ENCODE peak calls at places on chromosomes 1 and 21, in eight cellular contexts. F, H, Z, I, R, D, K and E are unnamed samples.
A peak's percentile ranks its signal among the peaks of the same experiment; 100 is the strongest.

GRCh38 chr1:206000641-206001339 is 2.4 kb downstream of the RAB7B start:
- DNase-seq in F (peak; percentile 43), Z (no peak), I (no peak), D (no peak), H (no peak), K (peak; percentile 43), R (no peak), E (peak; percentile 38)

GRCh38 chr21:39029086-39029772 is 154.0 kb downstream of the PSMG1 start:
- DNase-seq in D (no peak), Z (no peak), F (peak; percentile 83), R (no peak), I (no peak), H (no peak), K (no peak), E (no peak)

GRCh38 chr1:26335774-26336476 is 18.0 kb downstream of the CRYBG2 start:
- DNase-seq in R (no peak), I (no peak), D (no peak), F (no peak), Z (no peak), K (no peak), H (no peak), E (no peak)

GRCh38 chr1:154714638-154715037 is 106.7 kb upstream of the ADAR start:
- DNase-seq in F (peak; percentile 10), Z (no peak), D (no peak), H (no peak), K (no peak), R (no peak), I (no peak), E (no peak)

GRCh38 chr21:39083377-39084008 is 99.8 kb downstream of the PSMG1 start:
- DNase-seq in H (peak; percentile 48), Z (peak; percentile 87), F (no peak), I (no peak), K (no peak), R (no peak), D (peak; percentile 82), E (no peak)

GRCh38 chr21:38241029-38241740 is 15.6 kb upstream of the KCNJ15 start:
- DNase-seq in R (peak; percentile 16), K (no peak), D (no peak), I (no peak), F (no peak), Z (no peak), H (no peak), E (peak; percentile 72)

GRCh38 chr1:166300767-166301166 is 134.0 kb upstream of the FAM78B start:
- DNase-seq in H (no peak), F (no peak), D (no peak), K (no peak), I (no peak), R (no peak), Z (no peak), E (no peak)

GRCh38 chr1:67650061-67650460 is 34.9 kb upstream of the GADD45A start:
- DNase-seq in K (no peak), R (no peak), D (no peak), I (no peak), H (no peak), Z (no peak), F (peak; percentile 61), E (no peak)

GRCh38 chr1:53016705-53017104 is 45.3 kb upstream of the PODN start:
- DNase-seq in R (no peak), F (peak; percentile 41), I (no peak), Z (no peak), K (no peak), H (no peak), D (no peak), E (no peak)

GRCh38 chr21:36845070-36845469 is 121.4 kb downstream of the HLCS start:
- DNase-seq in Z (no peak), R (no peak), D (no peak), I (no peak), F (no peak), K (no peak), H (no peak), E (no peak)

GRCh38 chr1:202210969-202211368 is 17.4 kb downstream of the LGR6 start:
- DNase-seq in F (no peak), D (no peak), I (no peak), H (no peak), R (no peak), K (no peak), Z (no peak), E (no peak)

GRCh38 chr1:202214089-202214843 is 20.7 kb downstream of the LGR6 start:
- DNase-seq in I (no peak), R (no peak), Z (no peak), H (no peak), K (peak; percentile 83), F (no peak), D (no peak), E (no peak)

GRCh38 chr1:202213361-202214088 is 19.9 kb downstream of the LGR6 start:
- DNase-seq in D (no peak), K (peak; percentile 87), I (no peak), R (no peak), F (no peak), Z (no peak), H (no peak), E (no peak)

GRCh38 chr1:202210370-202210769 is 16.8 kb downstream of the LGR6 start:
- DNase-seq in Z (no peak), I (no peak), F (peak; percentile 8), R (no peak), K (peak; percentile 73), H (no peak), D (no peak), E (peak; percentile 32)

GRCh38 chr1:202212787-202213186 is 19.2 kb downstream of the LGR6 start:
- DNase-seq in I (no peak), Z (no peak), R (no peak), H (no peak), D (no peak), K (no peak), F (no peak), E (no peak)
- H3K4me3 ChIP-seq in I (no peak overlapping the region), Z (no peak overlapping the region), R (no peak overlapping the region), H (no peak overlapping the region), D (no peak overlapping the region), K (no peak overlapping the region), F (no peak overlapping the region), E (no peak overlapping the region)

GRCh38 chr21:29149771-29150425 is 19.5 kb downstream of the MAP3K7CL start:
- DNase-seq in R (no peak), K (no peak), I (no peak), H (no peak), F (peak; percentile 89), D (no peak), Z (no peak), E (peak; percentile 60)
- H3K4me1 ChIP-seq in R (peaks cover 25% of the 10 kb centered on the region), K (no peaks in the 10 kb centered on the region), I (peaks cover 67% of the 10 kb centered on the region), H (peaks cover 2% of the 10 kb centered on the region), F (peaks cover 13% of the 10 kb centered on the region), D (peaks cover 5% of the 10 kb centered on the region), Z (no peaks in the 10 kb centered on the region), E (peaks cover 32% of the 10 kb centered on the region)

GRCh38 chr1:39337067-39337466 is 132.6 kb downstream of the MACF1 start:
- DNase-seq in I (no peak), Z (no peak), D (no peak), F (peak; percentile 11), H (no peak), K (no peak), R (no peak), E (no peak)
- H3K4me3 ChIP-seq in I (no peak overlapping the region), Z (no peak overlapping the region), D (no peak overlapping the region), F (no peak overlapping the region), H (no peak overlapping the region), K (no peak overlapping the region), R (no peak overlapping the region), E (no peak overlapping the region)

GRCh38 chr1:151009206-151009587 is 948 bp downstream of the PRUNE1 start:
- DNase-seq in I (no peak), H (no peak), F (peak; percentile 86), R (no peak), K (no peak), Z (no peak), D (no peak), E (no peak)

GRCh38 chr1:151009674-151010345 is 1.6 kb downstream of the PRUNE1 start:
- DNase-seq in I (no peak), Z (no peak), F (no peak), H (no peak), R (no peak), K (no peak), D (no peak), E (no peak)

GRCh38 chr1:151008244-151009205 is at the start of gene PRUNE1:
- DNase-seq in R (peak; percentile 86), H (peak; percentile 96), Z (peak; percentile 98), D (peak; percentile 99), I (peak; percentile 98), K (peak; percentile 98), F (peak; percentile 94), E (peak; percentile 98)

GRCh38 chr1:151006331-151007052 is at the start of gene MINDY1:
- DNase-seq in I (peak; percentile 75), D (peak; percentile 79), F (peak; percentile 89), R (peak; percentile 24), Z (peak; percentile 89), K (peak; percentile 91), H (peak; percentile 66), E (peak; percentile 82)

GRCh38 chr1:151007853-151008243 is 401 bp upstream of the PRUNE1 start:
- DNase-seq in I (no peak), D (no peak), F (no peak), K (no peak), H (no peak), Z (no peak), R (no peak), E (no peak)
- H3K4me1 ChIP-seq in I (peaks cover 82% of the 10 kb centered on the region), D (peaks cover 69% of the 10 kb centered on the region), F (peaks cover 4% of the 10 kb centered on the region), K (peaks cover 9% of the 10 kb centered on the region), H (peaks cover 6% of the 10 kb centered on the region), Z (peaks cover 10% of the 10 kb centered on the region), R (peaks cover 35% of the 10 kb centered on the region), E (peaks cover 32% of the 10 kb centered on the region)

GRCh38 chr21:45248301-45248892 is 39.3 kb downstream of the POFUT2 start:
- DNase-seq in K (peak; percentile 58), I (no peak), F (no peak), R (no peak), Z (no peak), H (no peak), D (no peak), E (no peak)

GRCh38 chr21:45249626-45250025 is 38.1 kb downstream of the POFUT2 start:
- DNase-seq in Z (no peak), R (no peak), D (no peak), H (no peak), I (no peak), F (no peak), K (no peak), E (no peak)

GRCh38 chr21:45250914-45251634 is 36.6 kb downstream of the POFUT2 start:
- DNase-seq in R (no peak), Z (no peak), K (no peak), I (no peak), F (no peak), D (no peak), H (no peak), E (no peak)

GRCh38 chr21:45250272-45250671 is 37.4 kb downstream of the POFUT2 start:
- DNase-seq in K (no peak), H (no peak), D (no peak), R (no peak), Z (no peak), F (no peak), I (no peak), E (no peak)

DNA sequence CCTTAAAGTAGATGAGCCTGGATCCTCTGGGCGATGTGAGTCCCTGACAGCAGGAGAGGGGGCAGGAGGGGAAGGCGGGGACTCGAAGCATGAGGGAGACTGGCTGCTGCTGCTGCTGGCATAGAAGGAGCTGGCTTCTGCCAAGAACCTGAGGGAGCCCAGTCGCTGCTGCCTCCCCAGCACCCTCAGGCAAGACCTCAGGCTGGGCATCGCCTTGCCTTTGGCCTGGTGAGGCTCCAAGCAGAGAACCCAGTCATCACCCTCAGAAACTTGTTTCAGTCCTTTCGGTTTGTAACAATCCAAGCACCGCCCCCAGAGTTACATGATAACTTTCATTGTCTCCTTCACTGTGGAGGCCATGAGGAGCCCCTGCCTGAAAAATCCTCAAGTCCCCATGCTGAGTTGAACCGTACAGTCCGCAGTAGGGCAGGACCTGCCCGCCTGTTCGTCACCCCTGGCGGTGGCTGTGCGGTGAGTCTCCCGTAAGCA is 38.8 kb downstream of the POFUT2 start:
- DNase-seq in R (no peak), I (no peak), Z (no peak), K (peak; percentile 71), H (no peak), D (no peak), F (peak; percentile 15), E (peak; percentile 21)
- H3K4me3 ChIP-seq in R (peak overlapping the region; percentile 47), I (peak overlapping the region; percentile 44), Z (no peak overlapping the region), K (no peak overlapping the region), H (peak overlapping the region; percentile 14), D (peak overlapping the region; percentile 16), F (peak overlapping the region; percentile 2), E (peak overlapping the region; percentile 22)